ENCODE peak calls at places on chromosome 5, in eight cellular contexts. N is CD14-positive monocyte, S is left ventricle myocardium inferior, M is PC-3, X is ovary, E is fibroblast of mammary gland, A is type B pancreatic cell, R is endothelial cell of umbilical vein. U is an unnamed sample.
A peak's percentile ranks its signal among the peaks of the same experiment; 100 is the strongest.

GRCh38 chr5:151912360-151912759 is 12.3 kb downstream of the GLRA1 start:
- DNase-seq in N (no peak), S (no peak), M (peak; percentile 10), X (no peak), E (no peak), A (no peak), R (no peak), U (no peak)

GRCh38 chr5:111655169-111655924 is 101.6 kb downstream of the NREP start:
- DNase-seq in N (no peak), S (no peak), M (peak; percentile 15), X (no peak), E (peak; percentile 65), A (no peak), R (peak; percentile 41), U (no peak)

GRCh38 chr5:29942089-29942488 is 1251.4 kb upstream of the CDH6 start:
- DNase-seq in N (no peak), S (no peak), M (peak; percentile 53), X (no peak), E (no peak), A (no peak), R (no peak), U (no peak)

GRCh38 chr5:119031905-119032304 is 39.0 kb upstream of the DMXL1 start:
- DNase-seq in N (peak; percentile 73), S (no peak), M (no peak), X (no peak), E (peak; percentile 37), A (no peak), R (no peak), U (peak; percentile 49)

GRCh38 chr5:177495243-177496060 is 2.0 kb downstream of the PDLIM7 start:
- DNase-seq in N (peak; percentile 70), S (peak; percentile 60), M (peak; percentile 31), X (peak; percentile 82), E (peak; percentile 84), A (no peak), R (peak; percentile 86), U (peak; percentile 53)

GRCh38 chr5:142863856-142864255 is 93.7 kb downstream of the ARHGAP26 start:
- DNase-seq in N (no peak), S (no peak), M (no peak), X (no peak), E (no peak), A (no peak), R (no peak), U (no peak)

GRCh38 chr5:169294621-169295020 is 6.3 kb downstream of the SLIT3 start:
- DNase-seq in N (no peak), S (no peak), M (no peak), X (no peak), E (no peak), A (no peak), R (no peak), U (no peak)

GRCh38 chr5:320524-321232 is 836 bp upstream of the AHRR start:
- DNase-seq in N (no peak), S (no peak), M (no peak), X (no peak), E (no peak), A (no peak), R (no peak), U (peak; percentile 28)

GRCh38 chr5:322281-322941 is 897 bp downstream of the AHRR start:
- DNase-seq in N (no peak), S (no peak), M (no peak), X (no peak), E (no peak), A (no peak), R (peak; percentile 30), U (peak; percentile 74)

GRCh38 chr5:78724061-78724460 is 75.5 kb upstream of the LHFPL2 start:
- DNase-seq in N (no peak), S (no peak), M (no peak), X (no peak), E (no peak), A (no peak), R (no peak), U (no peak)

GRCh38 chr5:55391707-55392106 is 83.9 kb downstream of the MTREX start:
- DNase-seq in N (no peak), S (no peak), M (no peak), X (no peak), E (no peak), A (no peak), R (no peak), U (no peak)

GRCh38 chr5:40171971-40172370 is 507.7 kb upstream of the PTGER4 start:
- DNase-seq in N (no peak), S (no peak), M (peak; percentile 94), X (no peak), E (peak; percentile 87), A (no peak), R (peak; percentile 82), U (no peak)

GRCh38 chr5:145859897-145860296 is 12.9 kb downstream of the GRXCR2 start:
- DNase-seq in N (no peak), S (no peak), M (no peak), X (no peak), E (no peak), A (no peak), R (no peak), U (no peak)

GRCh38 chr5:8457187-8458037 is 588.5 kb downstream of the MTRR start:
- DNase-seq in N (peak; percentile 73), S (peak; percentile 95), M (no peak), X (peak; percentile 96), E (peak; percentile 94), A (no peak), R (peak; percentile 99), U (peak; percentile 90)

GRCh38 chr5:137858223-137858916 is 9.3 kb upstream of the MYOT start:
- DNase-seq in N (no peak), S (no peak), M (no peak), X (no peak), E (peak; percentile 49), A (no peak), R (no peak), U (peak; percentile 39)

GRCh38 chr5:134139377-134139851 is 24.9 kb downstream of the TCF7 start:
- DNase-seq in N (no peak), S (peak; percentile 19), M (no peak), X (peak; percentile 18), E (peak; percentile 38), A (peak; percentile 55), R (no peak), U (no peak)

GRCh38 chr5:35861718-35862117 is 5.0 kb downstream of the IL7R start:
- DNase-seq in N (no peak), S (no peak), M (peak; percentile 6), X (no peak), E (no peak), A (no peak), R (peak; percentile 12), U (no peak)

GRCh38 chr5:159928122-159928960 is 12.1 kb downstream of the ADRA1B start:
- DNase-seq in N (no peak), S (peak; percentile 68), M (peak; percentile 90), X (peak; percentile 64), E (peak; percentile 97), A (no peak), R (no peak), U (no peak)

GRCh38 chr5:5373351-5374033 is 49.0 kb upstream of the ICE1 start:
- DNase-seq in N (no peak), S (no peak), M (no peak), X (no peak), E (peak; percentile 43), A (no peak), R (no peak), U (no peak)

GRCh38 chr5:6736106-6736505 is 22.9 kb downstream of the TENT4A start:
- DNase-seq in N (no peak), S (no peak), M (no peak), X (no peak), E (no peak), A (peak; percentile 32), R (no peak), U (no peak)

GRCh38 chr5:41747291-41747690 is 122.9 kb downstream of the OXCT1 start:
- DNase-seq in N (no peak), S (no peak), M (peak; percentile 41), X (no peak), E (peak; percentile 41), A (no peak), R (peak; percentile 77), U (no peak)

GRCh38 chr5:95892784-95893354 is 68.8 kb downstream of the ELL2 start:
- DNase-seq in N (no peak), S (no peak), M (peak; percentile 56), X (no peak), E (peak; percentile 61), A (no peak), R (peak; percentile 51), U (peak; percentile 40)
- TF ChIP-seq CTCF in N (peak; percentile 63), S (peak; percentile 59), M (peak; percentile 63), X (no peak), E (peak; percentile 70), A (peak; percentile 62), R (peak; percentile 31), U (no peak)

GRCh38 chr5:114192108-114192507 is 169.8 kb upstream of the KCNN2 start:
- DNase-seq in N (no peak), S (no peak), M (peak; percentile 68), X (no peak), E (peak; percentile 78), A (no peak), R (no peak), U (no peak)
- TF ChIP-seq CTCF in N (no peak), S (no peak), M (no peak), X (no peak), E (no peak), A (no peak), R (no peak), U (no peak)

DNA sequence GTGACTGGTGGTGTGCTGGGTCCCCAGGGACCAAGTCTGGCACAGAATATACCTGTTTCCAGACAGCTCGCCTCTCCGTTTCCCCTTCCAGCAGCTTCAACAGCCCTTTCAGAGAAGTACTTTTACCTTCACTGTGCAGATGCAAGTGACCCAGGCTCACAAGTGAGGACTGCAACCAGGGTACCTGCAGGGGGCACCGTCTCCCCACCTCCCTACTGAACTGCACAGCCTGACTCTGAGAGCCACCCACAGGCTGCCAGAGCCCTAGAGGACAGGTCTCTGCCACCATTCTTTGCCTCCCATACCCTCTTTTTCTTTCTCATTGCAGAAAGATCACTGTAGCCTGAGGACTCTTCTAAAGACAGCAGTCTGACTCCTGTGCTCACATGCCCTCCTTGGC is 15.4 kb downstream of the IL9 start:
- DNase-seq in N (no peak), S (no peak), M (peak; percentile 22), X (no peak), E (peak; percentile 15), A (no peak), R (peak; percentile 3), U (no peak)
- TF ChIP-seq CTCF in N (no peak), S (no peak), M (peak; percentile 40), X (no peak), E (peak; percentile 43), A (peak; percentile 39), R (no peak), U (no peak)

DNA sequence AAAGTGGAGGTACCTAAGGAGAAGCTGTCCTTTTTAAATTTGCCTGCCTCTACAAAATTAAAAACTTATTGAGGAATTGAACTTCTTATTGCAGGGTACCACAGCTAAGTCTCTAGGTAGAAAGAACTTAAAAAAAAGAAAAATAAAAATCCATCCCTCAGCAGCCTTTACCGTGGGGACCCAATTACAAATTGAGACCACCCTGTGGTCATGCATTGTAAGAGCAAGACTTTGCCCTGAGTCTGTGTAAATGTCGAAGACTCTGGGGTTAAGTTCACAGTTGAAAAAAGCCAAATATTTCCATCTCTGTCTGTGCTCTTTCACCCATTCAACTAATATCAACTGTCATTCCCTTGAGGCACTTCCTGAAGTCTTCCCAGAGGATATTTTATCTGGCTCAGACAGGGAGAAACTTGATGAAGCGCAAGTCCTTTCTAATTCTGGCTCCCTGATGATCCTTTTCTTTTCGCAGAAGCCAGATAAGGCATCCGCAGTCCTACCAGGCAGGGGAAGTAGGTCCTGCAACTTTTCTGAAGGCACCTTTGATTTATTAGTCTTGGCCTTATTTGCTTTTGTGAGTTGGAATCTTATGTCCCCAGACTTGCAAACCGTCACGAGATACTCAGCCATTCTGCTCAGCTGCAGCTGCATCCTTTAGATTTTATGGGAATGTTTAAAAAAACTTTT is 323.8 kb upstream of the WWC1 start:
- DNase-seq in N (no peak), S (no peak), M (no peak), X (no peak), E (no peak), A (no peak), R (no peak), U (no peak)
- TF ChIP-seq CTCF in N (no peak), S (no peak), M (no peak), X (no peak), E (no peak), A (peak; percentile 64), R (no peak), U (no peak)